ENCODE peak calls at places on chromosomes 16 and 17, in six cellular contexts. Q is astrocyte of the hippocampus; V is stimulated activated CD4-positive, alpha-beta T cell treated with anti-CD3 and anti-CD28 coated beads, Interleukin-15, amount 100 ng/mL, for 48 hours; M is AG04450; L is left ventricle myocardium superior; Z is progenitor cell of endocrine pancreas. D is an unnamed sample.
A peak's percentile ranks its signal among the peaks of the same experiment; 100 is the strongest.

GRCh38 chr17:17728550-17729251 is 47.4 kb downstream of the RAI1 start:
- DNase-seq in Q (no peak), V (no peak), M (no peak), L (no peak), Z (no peak), D (no peak)

GRCh38 chr17:1915889-1916288 is 86.1 kb downstream of the RPA1 start:
- DNase-seq in Q (no peak), V (no peak), M (no peak), L (no peak), Z (no peak), D (no peak)

GRCh38 chr17:75691371-75692290 is 24.5 kb downstream of the SAP30BP start:
- DNase-seq in Q (peak; percentile 89), V (peak; percentile 48), M (no peak), L (no peak), Z (no peak), D (no peak)

GRCh38 chr17:330993-331701 is 21.5 kb downstream of the RPH3AL start:
- DNase-seq in Q (no peak), V (no peak), M (no peak), L (peak; percentile 84), Z (no peak), D (no peak)

GRCh38 chr17:1347681-1348318 is 52.2 kb downstream of the YWHAE start:
- DNase-seq in Q (no peak), V (no peak), M (no peak), L (no peak), Z (no peak), D (no peak)

GRCh38 chr16:25012525-25012991 is 2.6 kb downstream of the ARHGAP17 start:
- DNase-seq in Q (peak; percentile 26), V (no peak), M (no peak), L (no peak), Z (no peak), D (no peak)

GRCh38 chr16:11774065-11774626 is 22.9 kb downstream of the ZC3H7A start:
- DNase-seq in Q (no peak), V (no peak), M (no peak), L (no peak), Z (no peak), D (no peak)

GRCh38 chr16:29862383-29862883 is 593 bp downstream of the CDIPT start:
- DNase-seq in Q (peak; percentile 58), V (no peak), M (no peak), L (peak; percentile 36), Z (no peak), D (no peak)

GRCh38 chr17:36705651-36706436 is 104.5 kb downstream of the MRM1 start:
- DNase-seq in Q (peak; percentile 64), V (peak; percentile 17), M (no peak), L (peak; percentile 34), Z (no peak), D (no peak)

GRCh38 chr17:48494335-48494734 is 36.5 kb downstream of the HOXB1 start:
- DNase-seq in Q (peak; percentile 75), V (no peak), M (no peak), L (no peak), Z (no peak), D (no peak)

GRCh38 chr17:7745748-7746470 is 28.4 kb downstream of the DNAH2 start:
- DNase-seq in Q (peak; percentile 82), V (no peak), M (peak; percentile 41), L (no peak), Z (no peak), D (peak; percentile 77)

GRCh38 chr16:10741844-10742243 is 1.8 kb upstream of the NUBP1 start:
- DNase-seq in Q (peak; percentile 34), V (no peak), M (no peak), L (peak; percentile 79), Z (no peak), D (no peak)

GRCh38 chr17:61196799-61197198 is 202.8 kb upstream of the TBX2 start:
- DNase-seq in Q (no peak), V (no peak), M (no peak), L (no peak), Z (no peak), D (no peak)

GRCh38 chr16:84692451-84692850 is 7.3 kb upstream of the USP10 start:
- DNase-seq in Q (no peak), V (no peak), M (no peak), L (no peak), Z (no peak), D (no peak)

GRCh38 chr17:49618112-49618611 is 42.5 kb downstream of the NXPH3 start:
- DNase-seq in Q (no peak), V (no peak), M (no peak), L (no peak), Z (no peak), D (no peak)

GRCh38 chr17:31524926-31525800 is 133.7 kb downstream of the RAB11FIP4 start:
- DNase-seq in Q (peak; percentile 95), V (peak; percentile 72), M (peak; percentile 83), L (peak; percentile 93), Z (peak; percentile 92), D (peak; percentile 50)

GRCh38 chr17:57989011-57989345 is 924 bp upstream of the VEZF1 start:
- DNase-seq in Q (peak; percentile 31), V (no peak), M (no peak), L (no peak), Z (no peak), D (no peak)

GRCh38 chr16:55655709-55656694 is at the start of gene SLC6A2:
- DNase-seq in Q (peak; percentile 17), V (no peak), M (no peak), L (peak; percentile 61), Z (peak; percentile 21), D (no peak)

GRCh38 chr17:78433780-78434335 is 55.4 kb downstream of the PGS1 start:
- DNase-seq in Q (no peak), V (no peak), M (no peak), L (no peak), Z (no peak), D (no peak)

GRCh38 chr16:278863-279366 is 1.5 kb upstream of the ARHGDIG start:
- DNase-seq in Q (peak; percentile 48), V (no peak), M (no peak), L (no peak), Z (no peak), D (no peak)

GRCh38 chr16:23476289-23476688 is 23.3 kb upstream of the COG7 start:
- DNase-seq in Q (no peak), V (no peak), M (no peak), L (no peak), Z (no peak), D (no peak)

GRCh38 chr16:85369741-85370528 is 243.2 kb upstream of the GSE1 start:
- DNase-seq in Q (peak; percentile 70), V (peak; percentile 12), M (no peak), L (peak; percentile 70), Z (peak; percentile 65), D (peak; percentile 28)

GRCh38 chr17:77476920-77477805 is 336.4 kb downstream of the SEC14L1 start:
- DNase-seq in Q (peak; percentile 94), V (no peak), M (peak; percentile 91), L (peak; percentile 70), Z (no peak), D (peak; percentile 87)

GRCh38 chr16:27728691-27729090 is 178.7 kb downstream of the KATNIP start:
- DNase-seq in Q (no peak), V (no peak), M (no peak), L (no peak), Z (no peak), D (no peak)

GRCh38 chr17:77502626-77503292 is 362.0 kb downstream of the SEC14L1 start:
- DNase-seq in Q (no peak), V (no peak), M (no peak), L (no peak), Z (no peak), D (no peak)

GRCh38 chr16:72992142-72992601 is 55.8 kb downstream of the ZFHX3 start:
- DNase-seq in Q (peak; percentile 39), V (no peak), M (no peak), L (no peak), Z (no peak), D (no peak)

GRCh38 chr16:89672177-89672941 is 14.1 kb upstream of the CDK10 start:
- DNase-seq in Q (no peak), V (no peak), M (no peak), L (no peak), Z (no peak), D (no peak)

GRCh38 chr16:59090501-59090900 is 356.4 kb upstream of the GOT2 start:
- DNase-seq in Q (peak; percentile 2), V (no peak), M (no peak), L (no peak), Z (no peak), D (no peak)

GRCh38 chr17:47978324-47978723 is 7.4 kb downstream of the CDK5RAP3 start:
- DNase-seq in Q (peak; percentile 84), V (no peak), M (peak; percentile 32), L (peak; percentile 68), Z (peak; percentile 62), D (no peak)

GRCh38 chr17:41665566-41666335 is 22.9 kb upstream of the EIF1 start:
- DNase-seq in Q (peak; percentile 94), V (peak; percentile 74), M (peak; percentile 46), L (peak; percentile 94), Z (peak; percentile 91), D (peak; percentile 71)

GRCh38 chr16:64445649-64446048 is 676.2 kb downstream of the CDH11 start:
- DNase-seq in Q (peak; percentile 36), V (no peak), M (no peak), L (no peak), Z (no peak), D (no peak)

GRCh38 chr16:89155851-89156739 is 15.5 kb upstream of the CDH15 start:
- DNase-seq in Q (no peak), V (no peak), M (no peak), L (peak; percentile 44), Z (no peak), D (no peak)

GRCh38 chr17:48636177-48637018 is 10.2 kb upstream of the HOXB9 start:
- DNase-seq in Q (peak; percentile 78), V (peak; percentile 64), M (no peak), L (peak; percentile 69), Z (peak; percentile 94), D (no peak)

GRCh38 chr16:9846362-9847099 is 335.7 kb downstream of the GRIN2A start:
- DNase-seq in Q (no peak), V (no peak), M (no peak), L (no peak), Z (no peak), D (no peak)

GRCh38 chr16:65414284-65414984 is 292.6 kb upstream of the CDH11 start:
- DNase-seq in Q (peak; percentile 60), V (no peak), M (peak; percentile 29), L (no peak), Z (no peak), D (peak; percentile 66)

GRCh38 chr17:32634167-32634566 is 147.4 kb downstream of the CDK5R1 start:
- DNase-seq in Q (no peak), V (no peak), M (no peak), L (no peak), Z (no peak), D (no peak)